ENCODE peak calls at places on chromosomes 6 and 20, in six cellular contexts. C is NCI-H774; G is HL-60; S is activated CD4-positive, alpha-beta T cell treated with anti-CD3 and anti-CD28 coated beads, Interleukin-2, amount 50 U/mL, for 1 hour; P is AML-193; B is Calu3. V is an unnamed sample.

GRCh38 chr6:88449770-88450169 is 283.6 kb upstream of the CNR1 start:
- DNase-seq in C (no peak), G (peak; percentile 66), S (no peak), P (no peak), B (no peak), V (no peak)

GRCh38 chr20:19212524-19213502 is at the start of gene SLC24A3:
- DNase-seq in C (peak; percentile 2), G (peak; percentile 53), S (no peak), P (peak; percentile 15), B (peak; percentile 47), V (peak; percentile 64)

GRCh38 chr6:169921853-169922779 is 170.7 kb downstream of the ERMARD start:
- DNase-seq in C (no peak), G (peak; percentile 20), S (no peak), P (no peak), B (no peak), V (no peak)

GRCh38 chr6:28743271-28743789 is 180.5 kb downstream of the TRIM27 start:
- DNase-seq in C (no peak), G (no peak), S (no peak), P (no peak), B (no peak), V (no peak)

GRCh38 chr20:41697861-41698559 is 79.8 kb upstream of the CHD6 start:
- DNase-seq in C (peak; percentile 28), G (peak; percentile 15), S (no peak), P (peak; percentile 11), B (peak; percentile 51), V (peak; percentile 42)

GRCh38 chr6:33118525-33119123 is 42.8 kb downstream of the HLA-DPB1 start:
- DNase-seq in C (peak; percentile 40), G (peak; percentile 35), S (no peak), P (peak; percentile 74), B (peak; percentile 41), V (peak; percentile 28)

GRCh38 chr6:7108964-7109836 is 1.4 kb downstream of the RREB1 start:
- DNase-seq in C (peak; percentile 18), G (peak; percentile 74), S (peak; percentile 28), P (peak; percentile 70), B (peak; percentile 31), V (peak; percentile 82)

GRCh38 chr6:141467881-141468280 is 664.8 kb upstream of the GJE1 start:
- DNase-seq in C (no peak), G (no peak), S (no peak), P (no peak), B (no peak), V (no peak)

GRCh38 chr6:66687611-66688140 is 980.6 kb upstream of the EYS start:
- DNase-seq in C (no peak), G (no peak), S (no peak), P (no peak), B (no peak), V (no peak)

GRCh38 chr6:47134476-47135189 is 92.5 kb upstream of the ADGRF1 start:
- DNase-seq in C (peak; percentile 84), G (peak; percentile 6), S (no peak), P (peak; percentile 82), B (peak; percentile 52), V (peak; percentile 23)

GRCh38 chr6:109612268-109612667 is 78.7 kb downstream of the AK9 start:
- DNase-seq in C (peak; percentile 19), G (no peak), S (no peak), P (no peak), B (no peak), V (no peak)

GRCh38 chr6:7542878-7543394 is 1.5 kb downstream of the DSP start:
- DNase-seq in C (peak; percentile 56), G (peak; percentile 23), S (no peak), P (no peak), B (peak; percentile 32), V (peak; percentile 90)

GRCh38 chr20:38216201-38216600 is 44.3 kb downstream of the KIAA1755 start:
- DNase-seq in C (no peak), G (no peak), S (no peak), P (no peak), B (no peak), V (no peak)

GRCh38 chr6:41984623-41985022 is 43.0 kb upstream of the CCND3 start:
- DNase-seq in C (peak; percentile 76), G (no peak), S (no peak), P (no peak), B (no peak), V (no peak)

GRCh38 chr6:29653452-29654038 is 3.3 kb upstream of the MOG start:
- DNase-seq in C (peak; percentile 34), G (peak; percentile 50), S (peak; percentile 24), P (peak; percentile 81), B (peak; percentile 51), V (peak; percentile 66)

GRCh38 chr6:170266061-170266825 is 24.6 kb downstream of the DLL1 start:
- DNase-seq in C (peak; percentile 70), G (peak; percentile 9), S (no peak), P (no peak), B (no peak), V (no peak)

GRCh38 chr20:57941572-57942381 is 232.0 kb upstream of the PMEPA1 start:
- DNase-seq in C (no peak), G (no peak), S (no peak), P (no peak), B (peak; percentile 49), V (no peak)

GRCh38 chr20:19826179-19826914 is 68.3 kb downstream of the RIN2 start:
- DNase-seq in C (no peak), G (no peak), S (no peak), P (no peak), B (no peak), V (no peak)

GRCh38 chr6:19438566-19439353 is 398.4 kb upstream of the ID4 start:
- DNase-seq in C (no peak), G (no peak), S (no peak), P (no peak), B (no peak), V (no peak)

GRCh38 chr6:136812174-136812573 is 10.2 kb upstream of the PEX7 start:
- DNase-seq in C (no peak), G (no peak), S (no peak), P (no peak), B (no peak), V (no peak)